ENCODE peak calls at places on chromosome 2, in four cellular contexts. R, T, J and K are unnamed samples.

GRCh38 chr2:222795671-222796357 is 65.0 kb upstream of the ACSL3 start:
- DNase-seq in R (peak; percentile 97), J (no peak), T (no peak), K (no peak)

GRCh38 chr2:17558878-17559277 is 18.4 kb downstream of the VSNL1 start:
- DNase-seq in R (no peak), J (no peak), T (no peak), K (no peak)

GRCh38 chr2:96493072-96493471 is 12.1 kb downstream of the NEURL3 start:
- DNase-seq in T (no peak), J (no peak), R (no peak), K (peak; percentile 44)

GRCh38 chr2:200865736-200865995 is 1.2 kb upstream of the CLK1 start:
- DNase-seq in R (peak; percentile 49), T (no peak), J (no peak), K (no peak)

GRCh38 chr2:62472321-62472720 is 33.7 kb downstream of the TMEM17 start:
- DNase-seq in J (no peak), R (no peak), T (no peak), K (no peak)

GRCh38 chr2:145096582-145096981 is 576.7 kb upstream of the ZEB2 start:
- DNase-seq in J (no peak), R (no peak), T (no peak), K (no peak)

GRCh38 chr2:119494163-119494790 is 30.0 kb downstream of the SCTR start:
- DNase-seq in T (no peak), R (no peak), J (no peak), K (no peak)

GRCh38 chr2:10350666-10351215 is 48.0 kb downstream of the HPCAL1 start:
- DNase-seq in T (no peak), J (no peak), R (no peak), K (no peak)

GRCh38 chr2:220434365-220434764 is 806.9 kb downstream of the SLC4A3 start:
- DNase-seq in J (no peak), R (no peak), T (no peak), K (no peak)

GRCh38 chr2:232501794-232502499 is 14.3 kb upstream of the ECEL1 start:
- DNase-seq in T (no peak), J (no peak), R (no peak), K (no peak)

GRCh38 chr2:134927195-134927594 is 8.6 kb downstream of the CCNT2 start:
- DNase-seq in R (no peak), J (no peak), T (no peak), K (no peak)

DNA sequence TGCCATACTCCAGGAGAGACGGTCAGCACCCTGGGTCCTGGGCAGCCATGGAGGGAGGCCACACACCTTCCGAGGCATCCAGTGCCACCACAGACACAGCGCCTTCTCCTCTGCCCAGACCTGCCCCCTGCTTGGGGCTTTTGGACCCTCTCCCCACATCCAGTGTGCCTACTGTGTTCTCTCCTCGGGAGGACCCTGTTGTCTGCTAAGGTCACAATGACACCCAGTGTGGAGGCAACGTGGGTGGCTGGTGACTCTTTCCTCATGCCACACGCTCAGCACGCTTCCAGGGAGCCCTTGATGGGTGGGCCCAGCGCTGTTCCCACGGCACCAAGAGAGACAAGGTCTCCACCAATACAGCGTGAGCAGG is 251.9 kb downstream of the EIPR1 start:
- DNase-seq in J (no peak), T (no peak), R (no peak), K (no peak)
- TF ChIP-seq MAX in J (no peak), T (no peak), R (no peak), K (no peak)

GRCh38 chr2:137165968-137166367 is 400.6 kb downstream of the THSD7B start:
- DNase-seq in J (no peak), R (no peak), T (no peak), K (no peak)
- TF ChIP-seq ATF3 in J (no peak), R (no peak), T (no peak), K (no peak)

GRCh38 chr2:194104687-194105086 is 1552.3 kb upstream of the SLC39A10 start:
- DNase-seq in J (no peak), T (peak; percentile 77), R (no peak), K (no peak)
- TF ChIP-seq TCF7 in J (no peak), T (no peak), R (no peak), K (no peak)

GRCh38 chr2:202560200-202560599 is 74.6 kb upstream of the FAM117B start:
- DNase-seq in J (no peak), R (no peak), T (no peak), K (no peak)

DNA sequence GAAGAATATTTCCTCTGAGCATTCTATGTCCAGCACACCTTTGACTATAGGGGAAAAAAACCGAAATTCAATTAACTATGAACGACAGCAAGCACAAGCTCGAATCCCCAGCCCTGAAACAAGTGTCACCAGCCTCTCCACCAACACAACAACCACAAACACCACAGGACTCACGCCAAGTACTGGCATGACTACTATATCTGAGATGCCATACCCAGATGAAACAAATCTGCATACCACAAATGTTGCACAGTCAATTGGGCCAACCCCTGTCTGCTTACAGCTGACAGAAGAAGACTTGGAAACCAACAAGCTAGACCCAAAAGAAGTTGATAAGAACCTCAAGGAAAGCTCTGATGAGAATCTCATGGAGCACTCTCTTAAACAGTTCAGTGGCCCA is 79.4 kb upstream of the FAM117B start:
- DNase-seq in T (no peak), R (no peak), J (no peak), K (no peak)
- TF ChIP-seq MAX in T (no peak), R (no peak), J (no peak), K (no peak)

GRCh38 chr2:136114392-136114791 is 3.6 kb downstream of the CXCR4 start:
- DNase-seq in R (no peak), J (no peak), T (no peak), K (no peak)

GRCh38 chr2:136116813-136117390 is 1.0 kb downstream of the CXCR4 start:
- DNase-seq in T (no peak), R (no peak), J (no peak), K (peak; percentile 29)

GRCh38 chr2:136116111-136116812 is 1.7 kb downstream of the CXCR4 start:
- DNase-seq in J (no peak), R (no peak), T (no peak), K (peak; percentile 25)

GRCh38 chr2:136113767-136114070 is 4.2 kb downstream of the CXCR4 start:
- DNase-seq in T (no peak), J (no peak), R (no peak), K (no peak)

GRCh38 chr2:136115183-136115751 is 2.7 kb downstream of the CXCR4 start:
- DNase-seq in J (no peak), R (no peak), T (no peak), K (no peak)
- TF ChIP-seq ATF3 in J (no peak), R (no peak), T (no peak), K (no peak)

DNA sequence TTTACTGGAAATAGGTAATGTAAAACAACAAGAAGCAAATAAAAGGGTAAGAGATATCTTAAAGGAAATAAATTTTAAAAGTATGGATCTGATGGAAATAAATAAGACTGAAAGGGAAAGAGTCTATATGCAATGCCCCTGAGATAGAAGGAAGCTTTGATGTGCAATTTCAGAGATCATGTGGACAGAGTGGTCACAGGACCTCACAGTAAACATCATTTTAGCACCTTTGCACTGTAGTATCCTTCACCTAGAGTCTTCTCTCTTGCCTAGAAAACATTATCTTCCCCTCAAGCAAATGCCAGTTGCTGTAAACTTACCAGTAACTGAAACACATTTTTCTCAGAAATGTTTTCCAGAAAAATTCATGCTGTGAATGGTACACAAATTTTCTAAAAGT is 1621.3 kb upstream of the TMEFF2 start:
- DNase-seq in T (no peak), R (no peak), J (no peak), K (no peak)
- TF ChIP-seq TCF7 in T (no peak), R (peak; percentile 19), J (no peak), K (no peak)

DNA sequence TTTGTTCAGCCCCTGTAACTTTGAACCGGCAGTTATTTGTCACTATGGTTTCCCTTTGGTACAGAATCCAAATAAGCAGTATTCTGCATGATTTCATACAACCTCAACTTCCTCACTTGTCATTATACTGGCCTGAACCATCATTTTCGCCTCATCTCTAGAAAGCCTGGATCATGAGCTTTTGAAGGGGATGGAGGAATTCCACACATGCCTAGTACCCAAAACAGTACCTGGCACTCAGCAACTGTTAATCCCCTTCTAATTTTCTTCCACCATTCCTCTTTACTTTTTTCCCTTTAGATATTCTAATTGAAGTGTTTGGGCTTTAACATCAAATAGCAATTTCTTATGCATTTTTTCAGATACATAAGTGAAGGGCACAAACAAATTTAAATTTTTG is 1574.4 kb upstream of the NXPH2 start:
- DNase-seq in T (no peak), J (no peak), R (no peak), K (no peak)
- TF ChIP-seq MAX in T (no peak), J (no peak), R (no peak), K (no peak)